ENCODE peak calls at places on chromosomes 2 and 18, in six cellular contexts. One of them, this sample, is unnamed.

GRCh38 chr2:169637620-169638019 is 53.5 kb downstream of the PPIG start:
- DNase-seq in breast epithelium: no peak
- DNase-seq in GM12878: no peak
- DNase-seq in transverse colon: no peak
- DNase-seq in upper lobe of left lung: no peak
- DNase-seq in Panc1: no peak
- DNase-seq in this sample: no peak

GRCh38 chr2:130261970-130262760 is 63.9 kb upstream of the TUBA3E start:
- DNase-seq in GM12878: no peak
- DNase-seq in upper lobe of left lung: no peak
- DNase-seq in transverse colon: no peak
- DNase-seq in breast epithelium: no peak
- DNase-seq in Panc1: no peak
- DNase-seq in this sample: no peak

GRCh38 chr2:17539993-17540812 is at the start of gene VSNL1:
- DNase-seq in transverse colon: peak; percentile 86
- DNase-seq in Panc1: no peak
- DNase-seq in GM12878: no peak
- DNase-seq in breast epithelium: peak; percentile 78
- DNase-seq in upper lobe of left lung: peak; percentile 43
- DNase-seq in this sample: peak; percentile 96

GRCh38 chr18:22446325-22446724 is 28.6 kb upstream of the CTAGE1 start:
- DNase-seq in Panc1: no peak
- DNase-seq in breast epithelium: no peak
- DNase-seq in upper lobe of left lung: no peak
- DNase-seq in GM12878: no peak
- DNase-seq in transverse colon: no peak
- DNase-seq in this sample: no peak

GRCh38 chr2:207869784-207870778 is 100.4 kb upstream of the FZD5 start:
- DNase-seq in breast epithelium: no peak
- DNase-seq in Panc1: no peak
- DNase-seq in transverse colon: no peak
- DNase-seq in upper lobe of left lung: peak; percentile 78
- DNase-seq in GM12878: no peak
- DNase-seq in this sample: no peak

GRCh38 chr2:224983719-224984388 is 58.4 kb downstream of the DOCK10 start:
- DNase-seq in breast epithelium: no peak
- DNase-seq in upper lobe of left lung: no peak
- DNase-seq in GM12878: no peak
- DNase-seq in Panc1: no peak
- DNase-seq in transverse colon: no peak
- DNase-seq in this sample: no peak

GRCh38 chr18:21162786-21163185 is 51.2 kb upstream of the ROCK1 start:
- DNase-seq in transverse colon: no peak
- DNase-seq in upper lobe of left lung: no peak
- DNase-seq in breast epithelium: no peak
- DNase-seq in GM12878: no peak
- DNase-seq in Panc1: no peak
- DNase-seq in this sample: no peak

GRCh38 chr2:101570121-101570520 is 95.2 kb upstream of the RFX8 start:
- DNase-seq in GM12878: no peak
- DNase-seq in breast epithelium: no peak
- DNase-seq in Panc1: no peak
- DNase-seq in upper lobe of left lung: no peak
- DNase-seq in transverse colon: no peak
- DNase-seq in this sample: no peak

GRCh38 chr2:113716291-113716690 is 40.2 kb downstream of the SLC35F5 start:
- DNase-seq in GM12878: no peak
- DNase-seq in breast epithelium: no peak
- DNase-seq in transverse colon: no peak
- DNase-seq in upper lobe of left lung: no peak
- DNase-seq in Panc1: no peak
- DNase-seq in this sample: no peak

GRCh38 chr18:9762561-9762960 is 54.5 kb downstream of the RAB31 start:
- DNase-seq in transverse colon: no peak
- DNase-seq in Panc1: no peak
- DNase-seq in upper lobe of left lung: no peak
- DNase-seq in GM12878: no peak
- DNase-seq in breast epithelium: no peak
- DNase-seq in this sample: no peak

GRCh38 chr2:133837441-133838090 is 269.3 kb upstream of the NCKAP5 start:
- DNase-seq in breast epithelium: no peak
- DNase-seq in Panc1: no peak
- DNase-seq in transverse colon: no peak
- DNase-seq in GM12878: no peak
- DNase-seq in upper lobe of left lung: no peak
- DNase-seq in this sample: no peak

GRCh38 chr2:217326238-217327022 is 466.6 kb upstream of the TNP1 start:
- DNase-seq in GM12878: no peak
- DNase-seq in breast epithelium: peak; percentile 45
- DNase-seq in upper lobe of left lung: no peak
- DNase-seq in transverse colon: no peak
- DNase-seq in Panc1: no peak
- DNase-seq in this sample: no peak

GRCh38 chr18:44579028-44579692 is 101.5 kb upstream of the SETBP1 start:
- DNase-seq in Panc1: no peak
- DNase-seq in upper lobe of left lung: no peak
- DNase-seq in transverse colon: no peak
- DNase-seq in breast epithelium: no peak
- DNase-seq in GM12878: no peak
- DNase-seq in this sample: peak; percentile 78

GRCh38 chr18:68409585-68409984 is 305.3 kb downstream of the TMX3 start:
- DNase-seq in GM12878: no peak
- DNase-seq in transverse colon: no peak
- DNase-seq in upper lobe of left lung: no peak
- DNase-seq in Panc1: no peak
- DNase-seq in breast epithelium: no peak
- DNase-seq in this sample: no peak

GRCh38 chr2:160125828-160126227 is 63.4 kb upstream of the PLA2R1 start:
- DNase-seq in upper lobe of left lung: no peak
- DNase-seq in breast epithelium: no peak
- DNase-seq in Panc1: no peak
- DNase-seq in transverse colon: no peak
- DNase-seq in GM12878: no peak
- DNase-seq in this sample: peak; percentile 21

GRCh38 chr2:241390301-241391206 is 34.5 kb downstream of the FARP2 start:
- DNase-seq in GM12878: no peak
- DNase-seq in Panc1: no peak
- DNase-seq in transverse colon: no peak
- DNase-seq in breast epithelium: peak; percentile 32
- DNase-seq in upper lobe of left lung: no peak
- DNase-seq in this sample: no peak

GRCh38 chr2:71811726-71812125 is 335.9 kb downstream of the CYP26B1 start:
- DNase-seq in Panc1: no peak
- DNase-seq in breast epithelium: no peak
- DNase-seq in GM12878: no peak
- DNase-seq in upper lobe of left lung: no peak
- DNase-seq in transverse colon: no peak
- DNase-seq in this sample: no peak

GRCh38 chr2:217687771-217688170 is 315.0 kb downstream of the TNS1 start:
- DNase-seq in upper lobe of left lung: no peak
- DNase-seq in breast epithelium: no peak
- DNase-seq in Panc1: no peak
- DNase-seq in transverse colon: no peak
- DNase-seq in GM12878: no peak
- DNase-seq in this sample: no peak

GRCh38 chr18:63681449-63682381 is 20.0 kb upstream of the SERPINB3 start:
- DNase-seq in breast epithelium: no peak
- DNase-seq in GM12878: no peak
- DNase-seq in Panc1: no peak
- DNase-seq in transverse colon: no peak
- DNase-seq in upper lobe of left lung: no peak
- DNase-seq in this sample: no peak

GRCh38 chr18:7021994-7022840 is 95.4 kb downstream of the LAMA1 start:
- DNase-seq in breast epithelium: no peak
- DNase-seq in upper lobe of left lung: peak; percentile 60
- DNase-seq in transverse colon: peak; percentile 66
- DNase-seq in GM12878: no peak
- DNase-seq in Panc1: peak; percentile 15
- DNase-seq in this sample: no peak

GRCh38 chr2:26666671-26667070 is 25.5 kb upstream of the CIB4 start:
- DNase-seq in upper lobe of left lung: no peak
- DNase-seq in transverse colon: no peak
- DNase-seq in GM12878: no peak
- DNase-seq in breast epithelium: no peak
- DNase-seq in Panc1: no peak
- DNase-seq in this sample: no peak

GRCh38 chr2:3785220-3785889 is 82.0 kb downstream of the DCDC2C start:
- DNase-seq in Panc1: no peak
- DNase-seq in upper lobe of left lung: no peak
- DNase-seq in transverse colon: no peak
- DNase-seq in GM12878: no peak
- DNase-seq in breast epithelium: no peak
- DNase-seq in this sample: peak; percentile 34

GRCh38 chr2:172404824-172405223 is 22.6 kb upstream of the ITGA6 start:
- DNase-seq in upper lobe of left lung: no peak
- DNase-seq in Panc1: no peak
- DNase-seq in breast epithelium: no peak
- DNase-seq in transverse colon: no peak
- DNase-seq in GM12878: no peak
- DNase-seq in this sample: no peak

GRCh38 chr2:239763433-239764097 is 261.6 kb downstream of the NDUFA10 start:
- DNase-seq in breast epithelium: no peak
- DNase-seq in GM12878: no peak
- DNase-seq in upper lobe of left lung: no peak
- DNase-seq in Panc1: no peak
- DNase-seq in transverse colon: no peak
- DNase-seq in this sample: peak; percentile 20

GRCh38 chr2:235171511-235172130 is 219.8 kb downstream of the SH3BP4 start:
- DNase-seq in upper lobe of left lung: no peak
- DNase-seq in transverse colon: no peak
- DNase-seq in breast epithelium: no peak
- DNase-seq in GM12878: no peak
- DNase-seq in Panc1: no peak
- DNase-seq in this sample: no peak
- TF ChIP-seq POLR2AphosphoS5 in upper lobe of left lung: no peak
- TF ChIP-seq POLR2AphosphoS5 in transverse colon: peak; percentile 43
- TF ChIP-seq POLR2AphosphoS5 in breast epithelium: no peak
- TF ChIP-seq POLR2AphosphoS5 in GM12878: no peak
- TF ChIP-seq POLR2AphosphoS5 in Panc1: no peak
- TF ChIP-seq POLR2AphosphoS5 in this sample: no peak

DNA sequence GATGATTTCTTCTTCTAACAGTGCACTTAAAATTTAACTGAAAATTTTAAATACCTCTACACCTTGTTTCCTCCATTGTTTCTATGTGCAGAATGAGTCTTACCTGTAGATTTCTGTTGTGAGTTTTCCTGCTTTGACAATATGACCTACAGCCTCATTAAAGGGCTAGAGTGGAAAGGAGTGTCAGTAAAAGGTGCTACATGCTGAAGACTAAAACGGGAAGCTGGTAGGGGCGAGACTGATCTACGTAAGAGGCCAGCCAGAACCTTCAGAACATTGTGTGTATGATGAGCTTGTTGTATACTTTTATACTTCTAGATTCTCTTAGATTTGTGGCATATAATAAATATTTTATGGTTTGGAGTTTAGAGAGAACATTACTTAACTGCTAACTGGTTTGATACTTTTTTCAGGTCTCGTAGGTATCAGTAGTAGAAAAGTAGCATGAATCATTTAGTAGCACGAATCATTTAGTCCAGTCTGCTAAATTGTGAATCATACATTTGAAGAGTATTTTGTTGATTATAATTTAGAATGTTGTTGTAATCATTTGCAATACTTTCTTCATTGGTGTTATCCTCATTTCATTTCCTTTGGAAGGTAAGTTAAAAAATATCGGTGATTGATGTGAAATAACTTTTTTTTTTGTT is 14.3 kb downstream of the INSIG2 start:
- DNase-seq in transverse colon: no peak
- DNase-seq in breast epithelium: no peak
- DNase-seq in upper lobe of left lung: no peak
- DNase-seq in Panc1: no peak
- DNase-seq in GM12878: no peak
- DNase-seq in this sample: no peak
- TF ChIP-seq POLR2AphosphoS5 in transverse colon: no peak
- TF ChIP-seq POLR2AphosphoS5 in breast epithelium: no peak
- TF ChIP-seq POLR2AphosphoS5 in upper lobe of left lung: no peak
- TF ChIP-seq POLR2AphosphoS5 in Panc1: no peak
- TF ChIP-seq POLR2AphosphoS5 in GM12878: no peak
- TF ChIP-seq POLR2AphosphoS5 in this sample: no peak

GRCh38 chr18:42053188-42053781 is 98.3 kb downstream of the PIK3C3 start:
- DNase-seq in GM12878: peak; percentile 4
- DNase-seq in transverse colon: peak; percentile 35
- DNase-seq in upper lobe of left lung: peak; percentile 50
- DNase-seq in Panc1: no peak
- DNase-seq in breast epithelium: no peak
- DNase-seq in this sample: peak; percentile 60
- TF ChIP-seq POLR2AphosphoS5 in GM12878: no peak
- TF ChIP-seq POLR2AphosphoS5 in transverse colon: no peak
- TF ChIP-seq POLR2AphosphoS5 in upper lobe of left lung: no peak
- TF ChIP-seq POLR2AphosphoS5 in Panc1: no peak
- TF ChIP-seq POLR2AphosphoS5 in breast epithelium: no peak
- TF ChIP-seq POLR2AphosphoS5 in this sample: no peak

DNA sequence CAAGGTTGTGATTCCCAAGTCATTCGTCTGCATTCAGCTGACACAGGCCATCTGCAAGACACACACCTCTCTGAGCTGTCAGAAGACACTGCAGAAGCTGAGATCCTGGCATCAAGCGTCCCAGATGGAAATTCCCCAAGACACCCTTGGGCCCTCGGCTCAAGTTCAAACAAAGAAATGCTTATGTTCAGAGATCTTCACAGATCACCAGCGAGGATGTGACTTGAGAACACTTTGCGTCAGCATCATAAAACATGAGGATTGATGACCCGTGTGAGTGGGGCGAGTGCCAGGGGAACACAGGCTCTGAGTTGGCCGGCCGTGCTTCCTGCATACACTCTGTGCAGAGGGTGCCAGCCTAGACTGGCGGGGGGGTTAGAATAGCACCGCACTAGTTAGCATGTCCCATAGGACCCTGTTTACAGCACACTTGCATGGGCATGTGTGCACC is 36.8 kb downstream of the KCNIP3 start:
- DNase-seq in GM12878: no peak
- DNase-seq in upper lobe of left lung: no peak
- DNase-seq in breast epithelium: peak; percentile 88
- DNase-seq in transverse colon: peak; percentile 73
- DNase-seq in Panc1: peak; percentile 67
- DNase-seq in this sample: no peak
- TF ChIP-seq POLR2AphosphoS5 in GM12878: no peak
- TF ChIP-seq POLR2AphosphoS5 in upper lobe of left lung: no peak
- TF ChIP-seq POLR2AphosphoS5 in breast epithelium: no peak
- TF ChIP-seq POLR2AphosphoS5 in transverse colon: peak; percentile 51
- TF ChIP-seq POLR2AphosphoS5 in Panc1: peak; percentile 53
- TF ChIP-seq POLR2AphosphoS5 in this sample: no peak

GRCh38 chr2:202149953-202150352 is 76.9 kb downstream of the KIAA2012 start:
- DNase-seq in upper lobe of left lung: no peak
- DNase-seq in transverse colon: no peak
- DNase-seq in breast epithelium: no peak
- DNase-seq in Panc1: no peak
- DNase-seq in GM12878: no peak
- DNase-seq in this sample: no peak
- TF ChIP-seq POLR2AphosphoS5 in upper lobe of left lung: no peak
- TF ChIP-seq POLR2AphosphoS5 in transverse colon: no peak
- TF ChIP-seq POLR2AphosphoS5 in breast epithelium: no peak
- TF ChIP-seq POLR2AphosphoS5 in Panc1: no peak
- TF ChIP-seq POLR2AphosphoS5 in GM12878: no peak
- TF ChIP-seq POLR2AphosphoS5 in this sample: no peak

This sample was measured in GM23338.